ENCODE peak calls at places on chromosomes 11 and 22, in four cellular contexts. T is NCI-H2081, R is EL, I is naive B cell. P is an unnamed sample.
A peak's percentile ranks its signal among the peaks of the same experiment; 100 is the strongest.

GRCh38 chr11:6928916-6929315 is 2.7 kb downstream of the ZNF215 start:
- DNase-seq in R (no peak), T (no peak), I (no peak), P (no peak)

GRCh38 chr11:122755409-122755808 is 82.9 kb upstream of the CRTAM start:
- DNase-seq in R (no peak), T (no peak), I (no peak), P (no peak)

GRCh38 chr22:47759909-47760308 is 997.5 kb downstream of the TBC1D22A start:
- DNase-seq in I (no peak), T (no peak), R (no peak), P (no peak)

GRCh38 chr11:26187639-26188038 is 144.3 kb upstream of the ANO3 start:
- DNase-seq in I (no peak), T (no peak), R (peak; percentile 66), P (peak; percentile 84)

GRCh38 chr11:35305670-35306382 is 113.5 kb downstream of the SLC1A2 start:
- DNase-seq in I (no peak), R (peak; percentile 50), T (peak; percentile 29), P (peak; percentile 64)

GRCh38 chr11:105137286-105137685 is 2.3 kb downstream of the CARD18 start:
- DNase-seq in T (no peak), R (peak; percentile 59), I (no peak), P (no peak)

GRCh38 chr11:110179064-110179463 is 85.9 kb downstream of the ZC3H12C start:
- DNase-seq in I (no peak), T (no peak), R (no peak), P (no peak)

GRCh38 chr11:33211588-33211987 is 45.6 kb upstream of the HIPK3 start:
- DNase-seq in R (no peak), T (no peak), I (no peak), P (no peak)

GRCh38 chr22:37391702-37392101 is 35.6 kb downstream of the ELFN2 start:
- DNase-seq in I (no peak), T (no peak), R (no peak), P (no peak)

GRCh38 chr11:47908198-47908597 is 60.0 kb upstream of the NUP160 start:
- DNase-seq in I (no peak), R (no peak), T (no peak), P (peak; percentile 56)

GRCh38 chr11:114395776-114396175 is 4.5 kb downstream of the C11orf71 start:
- DNase-seq in R (no peak), I (no peak), T (no peak), P (no peak)

GRCh38 chr22:42648368-42649260 is 578 bp downstream of the CYB5R3 start:
- DNase-seq in I (no peak), T (no peak), R (peak; percentile 60), P (peak; percentile 52)

GRCh38 chr11:130650456-130651068 is 202.1 kb downstream of the ADAMTS15 start:
- DNase-seq in R (no peak), I (no peak), T (no peak), P (peak; percentile 20)

GRCh38 chr22:29332886-29333496 is 17.5 kb upstream of the RASL10A start:
- DNase-seq in T (no peak), I (no peak), R (no peak), P (no peak)

GRCh38 chr11:131744847-131745246 is 374.4 kb downstream of the NTM start:
- DNase-seq in I (no peak), T (no peak), R (peak; percentile 78), P (peak; percentile 89)

GRCh38 chr11:69138265-69138664 is 17.5 kb upstream of the SMIM38 start:
- DNase-seq in T (no peak), R (peak; percentile 83), I (no peak), P (peak; percentile 54)

GRCh38 chr11:17343907-17344306 is 7.7 kb upstream of the NCR3LG1 start:
- DNase-seq in T (no peak), I (no peak), R (peak; percentile 76), P (peak; percentile 87)

GRCh38 chr22:25750569-25751173 is 8.7 kb downstream of the MYO18B start:
- DNase-seq in R (no peak), T (no peak), I (no peak), P (no peak)

GRCh38 chr11:61004037-61004641 is 32.7 kb downstream of the CD6 start:
- DNase-seq in T (no peak), R (no peak), I (no peak), P (no peak)

GRCh38 chr11:120431633-120432032 is 79.9 kb upstream of the GRIK4 start:
- DNase-seq in I (no peak), R (peak; percentile 72), T (no peak), P (peak; percentile 81)

GRCh38 chr11:11569936-11570491 is 51.8 kb downstream of the GALNT18 start:
- DNase-seq in T (no peak), R (peak; percentile 5), I (no peak), P (no peak)

GRCh38 chr11:105144887-105145286 is 5.3 kb upstream of the CARD18 start:
- DNase-seq in R (peak; percentile 71), I (no peak), T (no peak), P (peak; percentile 75)

GRCh38 chr11:2781413-2782274 is 81.8 kb upstream of the KCNQ1OT1 start:
- DNase-seq in T (no peak), I (no peak), R (no peak), P (peak; percentile 55)

GRCh38 chr11:75333807-75334140 is 17.7 kb downstream of the ARRB1 start:
- DNase-seq in T (no peak), R (no peak), I (no peak), P (no peak)

GRCh38 chr11:76602431-76602861 is 68.1 kb downstream of the LRRC32 start:
- DNase-seq in R (no peak), T (no peak), I (no peak), P (peak; percentile 23)

GRCh38 chr22:24685804-24686203 is 82.8 kb downstream of the GGT1 start:
- DNase-seq in I (no peak), T (no peak), R (no peak), P (no peak)

GRCh38 chr11:75924966-75925784 is 110.2 kb downstream of the UVRAG start:
- DNase-seq in R (peak; percentile 53), I (no peak), T (no peak), P (no peak)

GRCh38 chr22:22235564-22235963 is 9.0 kb upstream of the VPREB1 start:
- DNase-seq in I (no peak), R (no peak), T (no peak), P (no peak)

P was measured in mesenchymal stem cell.